ENCODE peak calls at places on chromosomes 16 and 17, in ten cellular contexts. F is stomach, R is transverse colon, S is vagina, L is GM23338, H is spleen, N is HepG2, O is K562, M is H1, U is Panc1. W is an unnamed sample.

GRCh38 chr17:61836266-61837174 is 26.8 kb downstream of the BRIP1 start:
- DNase-seq in L (no peak), M (no peak), U (no peak), O (no peak), R (no peak), H (no peak), F (no peak), S (no peak), N (no peak), W (no peak)

GRCh38 chr16:88292007-88292940 is 90.5 kb upstream of the ZNF469 start:
- DNase-seq in N (no peak), R (no peak), L (no peak), M (no peak), O (no peak), H (peak; percentile 20), F (no peak), U (no peak), S (no peak), W (no peak)

GRCh38 chr16:70768205-70768580 is 32.8 kb downstream of the VAC14 start:
- DNase-seq in L (no peak), U (no peak), M (no peak), N (no peak), H (no peak), O (no peak), F (no peak), R (no peak), S (no peak), W (no peak)

GRCh38 chr16:86321491-86321890 is 188.8 kb upstream of the FOXF1 start:
- DNase-seq in R (no peak), H (peak; percentile 34), S (no peak), U (no peak), M (no peak), L (no peak), F (no peak), O (no peak), N (no peak), W (no peak)

GRCh38 chr17:64097196-64097936 is 32.6 kb downstream of the ERN1 start:
- DNase-seq in F (no peak), H (no peak), O (no peak), R (no peak), S (no peak), U (no peak), L (no peak), M (no peak), N (no peak), W (no peak)

GRCh38 chr16:11788914-11789313 is 8.1 kb downstream of the ZC3H7A start:
- DNase-seq in L (no peak), F (no peak), U (no peak), H (no peak), S (no peak), N (no peak), R (no peak), M (no peak), O (no peak), W (no peak)

GRCh38 chr16:2935418-2935817 is 23.7 kb downstream of the FLYWCH1 start:
- DNase-seq in U (no peak), F (no peak), O (no peak), R (no peak), S (no peak), M (no peak), H (no peak), L (no peak), N (no peak), W (no peak)

GRCh38 chr17:34739386-34739785 is 160.0 kb downstream of the TMEM132E start:
- DNase-seq in U (no peak), N (no peak), R (no peak), F (peak; percentile 1), O (no peak), S (no peak), M (no peak), H (no peak), L (no peak), W (no peak)

GRCh38 chr16:85056211-85056748 is 28.7 kb downstream of the KIAA0513 start:
- DNase-seq in F (no peak), S (no peak), L (peak; percentile 56), U (no peak), O (peak; percentile 60), N (peak; percentile 27), R (no peak), M (no peak), H (no peak), W (no peak)

GRCh38 chr16:85055503-85056210 is 28.1 kb downstream of the KIAA0513 start:
- DNase-seq in N (peak; percentile 32), O (peak; percentile 83), L (no peak), S (no peak), R (peak; percentile 72), H (peak; percentile 92), U (no peak), M (no peak), F (peak; percentile 64), W (peak; percentile 47)

GRCh38 chr16:85058909-85059308 is 31.3 kb downstream of the KIAA0513 start:
- DNase-seq in U (no peak), N (no peak), S (no peak), R (no peak), H (no peak), M (no peak), O (no peak), L (no peak), F (no peak), W (no peak)

GRCh38 chr16:85057948-85058347 is 30.4 kb downstream of the KIAA0513 start:
- DNase-seq in H (no peak), O (no peak), R (no peak), S (no peak), M (no peak), L (no peak), N (no peak), U (no peak), F (no peak), W (no peak)

GRCh38 chr16:85057212-85057889 is 29.8 kb downstream of the KIAA0513 start:
- DNase-seq in F (peak; percentile 42), O (peak; percentile 75), S (no peak), N (peak; percentile 48), M (no peak), U (no peak), R (no peak), H (no peak), L (peak; percentile 72), W (no peak)
- TF ChIP-seq CTCF in F (peak; percentile 51), O (peak; percentile 77), S (no peak), N (peak; percentile 70), M (peak; percentile 65), U (no peak), R (peak; percentile 42), H (no peak), L (peak; percentile 64), W (no peak)

GRCh38 chr17:15951368-15952047 is 6.6 kb downstream of the ADORA2B start:
- DNase-seq in H (peak; percentile 51), L (no peak), F (no peak), S (no peak), U (no peak), N (no peak), O (no peak), R (no peak), M (no peak), W (no peak)

GRCh38 chr17:15952048-15952532 is 7.2 kb downstream of the ADORA2B start:
- DNase-seq in U (no peak), O (no peak), L (no peak), H (peak; percentile 6), F (no peak), M (no peak), R (no peak), N (no peak), S (no peak), W (no peak)

GRCh38 chr17:15955793-15956541 is 11.0 kb downstream of the ADORA2B start:
- DNase-seq in L (peak; percentile 62), S (no peak), O (peak; percentile 78), F (no peak), U (no peak), R (no peak), M (no peak), N (no peak), H (peak; percentile 9), W (no peak)

GRCh38 chr17:15952916-15953865 is 8.3 kb downstream of the ADORA2B start:
- DNase-seq in S (no peak), N (no peak), U (no peak), M (no peak), O (no peak), L (no peak), F (no peak), R (no peak), H (peak; percentile 57), W (no peak)

DNA sequence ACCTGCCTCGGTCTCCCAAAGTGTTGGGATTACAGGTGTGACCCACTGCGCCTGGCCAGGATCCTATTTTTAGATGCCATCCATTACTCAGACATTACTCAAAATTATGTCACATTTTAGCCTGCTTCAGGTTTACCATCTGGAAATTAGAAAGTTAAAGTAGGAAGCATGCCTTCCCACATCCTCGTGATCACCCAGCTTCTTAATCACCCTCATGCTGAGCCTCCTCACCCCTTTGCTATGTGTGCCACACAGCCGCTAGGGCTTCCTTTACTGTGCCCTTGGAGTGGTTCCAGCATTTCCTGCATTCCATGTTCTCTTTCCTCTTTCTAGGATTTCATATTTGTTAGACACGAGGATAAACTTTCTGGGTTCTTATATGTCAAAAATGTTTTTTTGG is 9.3 kb downstream of the ADORA2B start:
- DNase-seq in S (no peak), M (no peak), U (peak; percentile 98), L (no peak), F (no peak), H (peak; percentile 40), N (no peak), O (no peak), R (no peak), W (no peak)
- TF ChIP-seq POLR2AphosphoS5 in S (no peak), M (no peak), U (peak; percentile 25), L (no peak), F (no peak), H (no peak), N (no peak), O (no peak), R (no peak), W (no peak)

DNA sequence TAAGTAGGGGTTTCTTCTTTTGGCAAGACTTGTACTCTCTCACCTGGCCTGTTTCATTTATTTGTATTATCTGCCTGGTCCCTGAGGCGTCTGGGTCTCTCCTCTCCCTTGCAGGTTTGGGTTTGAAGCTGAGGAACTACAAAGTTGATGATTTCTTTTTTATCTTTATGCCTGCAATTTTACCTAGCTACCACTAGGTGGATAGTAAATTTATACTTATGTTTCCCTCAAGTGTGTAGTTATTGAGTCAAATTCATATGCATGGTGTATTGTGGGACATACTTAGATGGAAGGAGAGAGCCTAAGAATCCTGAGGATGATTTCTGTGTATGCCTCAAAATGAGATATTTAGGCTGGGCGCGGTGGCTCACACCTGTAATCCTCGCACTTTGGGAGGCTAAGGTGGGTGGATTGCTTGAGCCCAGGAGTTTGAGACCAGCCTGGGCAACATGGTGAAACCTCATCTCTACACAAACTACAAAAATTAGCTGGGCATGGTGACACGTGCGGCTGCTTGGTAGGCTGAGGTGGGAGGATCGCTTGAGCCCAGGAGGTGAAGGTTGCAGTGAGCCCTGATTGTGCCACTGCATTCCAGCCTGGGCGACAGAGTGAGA is 13.6 kb downstream of the TMEM98 start:
- DNase-seq in O (no peak), F (no peak), U (no peak), N (no peak), L (no peak), M (no peak), S (no peak), H (no peak), R (no peak), W (no peak)
- TF ChIP-seq CTCF in O (peak; percentile 53), F (peak; percentile 41), U (peak; percentile 60), N (peak; percentile 19), L (peak; percentile 82), M (no peak), S (no peak), H (no peak), R (peak; percentile 40), W (no peak)

DNA sequence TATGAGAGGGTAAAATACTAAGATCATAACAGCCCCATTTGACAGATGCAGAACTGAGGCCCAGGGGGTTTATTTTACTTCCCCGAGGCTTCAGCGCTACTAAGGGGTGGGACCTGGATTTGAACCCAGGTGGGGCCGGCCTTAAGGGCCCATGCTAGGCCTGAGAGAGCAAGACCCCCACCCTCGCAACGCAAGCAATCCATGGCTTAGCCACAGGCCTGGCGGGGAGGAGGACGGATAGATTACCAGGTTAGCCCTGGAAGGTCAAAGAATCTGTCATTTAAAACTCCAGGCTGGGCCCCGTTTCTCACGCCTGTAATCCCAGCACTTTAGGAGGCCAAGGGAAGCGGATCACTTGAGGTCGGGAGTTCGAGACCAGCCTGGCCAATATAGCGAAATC is 1.9 kb upstream of the CDH3 start:
- DNase-seq in L (no peak), M (no peak), H (peak; percentile 31), N (no peak), U (no peak), R (no peak), F (no peak), O (no peak), S (no peak), W (no peak)
- TF ChIP-seq POLR2AphosphoS5 in L (no peak), M (no peak), H (no peak), N (no peak), U (no peak), R (no peak), F (no peak), O (no peak), S (no peak), W (no peak)